ENCODE peak calls at places on chromosomes 7 and 10, in eight cellular contexts. One of them, this sample, is unnamed.

GRCh38 chr7:83677180-83677866 is 28.4 kb upstream of the SEMA3E start:
- DNase-seq in T-helper 1 cell: no peak
- DNase-seq in HFF-Myc: peak; percentile 93
- DNase-seq in Caki2: peak; percentile 78
- DNase-seq in M059J: peak; percentile 82
- DNase-seq in LoVo: peak; percentile 84
- DNase-seq in pons: no peak
- DNase-seq in cardiac fibroblast: peak; percentile 81
- DNase-seq in this sample: peak; percentile 87

GRCh38 chr10:22740180-22740579 is 25.8 kb upstream of the PIP4K2A start:
- DNase-seq in T-helper 1 cell: no peak
- DNase-seq in HFF-Myc: peak; percentile 29
- DNase-seq in Caki2: no peak
- DNase-seq in M059J: peak; percentile 68
- DNase-seq in LoVo: no peak
- DNase-seq in pons: no peak
- DNase-seq in cardiac fibroblast: peak; percentile 6
- DNase-seq in this sample: peak; percentile 6

GRCh38 chr10:34102237-34102673 is 712.8 kb downstream of the PARD3 start:
- DNase-seq in T-helper 1 cell: no peak
- DNase-seq in HFF-Myc: no peak
- DNase-seq in Caki2: no peak
- DNase-seq in M059J: peak; percentile 2
- DNase-seq in LoVo: no peak
- DNase-seq in pons: no peak
- DNase-seq in cardiac fibroblast: peak; percentile 83
- DNase-seq in this sample: no peak

GRCh38 chr7:133830081-133830480 is 297.1 kb upstream of the LRGUK start:
- DNase-seq in T-helper 1 cell: no peak
- DNase-seq in HFF-Myc: no peak
- DNase-seq in Caki2: no peak
- DNase-seq in M059J: no peak
- DNase-seq in LoVo: no peak
- DNase-seq in pons: no peak
- DNase-seq in cardiac fibroblast: no peak
- DNase-seq in this sample: no peak

GRCh38 chr7:51310131-51310583 is 6.5 kb downstream of the COBL start:
- DNase-seq in T-helper 1 cell: no peak
- DNase-seq in HFF-Myc: no peak
- DNase-seq in Caki2: no peak
- DNase-seq in M059J: no peak
- DNase-seq in LoVo: no peak
- DNase-seq in pons: no peak
- DNase-seq in cardiac fibroblast: no peak
- DNase-seq in this sample: no peak

GRCh38 chr10:130003787-130004613 is 39.9 kb upstream of the EBF3 start:
- DNase-seq in T-helper 1 cell: no peak
- DNase-seq in HFF-Myc: no peak
- DNase-seq in Caki2: no peak
- DNase-seq in M059J: peak; percentile 35
- DNase-seq in LoVo: no peak
- DNase-seq in pons: no peak
- DNase-seq in cardiac fibroblast: no peak
- DNase-seq in this sample: no peak

GRCh38 chr10:96513686-96514551 is at the start of gene TLL2:
- DNase-seq in T-helper 1 cell: peak; percentile 78
- DNase-seq in HFF-Myc: peak; percentile 22
- DNase-seq in Caki2: peak; percentile 95
- DNase-seq in M059J: peak; percentile 86
- DNase-seq in LoVo: peak; percentile 88
- DNase-seq in pons: peak; percentile 83
- DNase-seq in cardiac fibroblast: peak; percentile 90
- DNase-seq in this sample: peak; percentile 87

GRCh38 chr7:23347682-23348180 is 48.6 kb downstream of the MALSU1 start:
- DNase-seq in T-helper 1 cell: no peak
- DNase-seq in HFF-Myc: peak; percentile 81
- DNase-seq in Caki2: peak; percentile 88
- DNase-seq in M059J: peak; percentile 95
- DNase-seq in LoVo: no peak
- DNase-seq in pons: peak; percentile 22
- DNase-seq in cardiac fibroblast: peak; percentile 83
- DNase-seq in this sample: peak; percentile 83

GRCh38 chr10:44233561-44234470 is 151.1 kb downstream of the CXCL12 start:
- DNase-seq in T-helper 1 cell: no peak
- DNase-seq in HFF-Myc: no peak
- DNase-seq in Caki2: no peak
- DNase-seq in M059J: no peak
- DNase-seq in LoVo: no peak
- DNase-seq in pons: no peak
- DNase-seq in cardiac fibroblast: peak; percentile 46
- DNase-seq in this sample: no peak

GRCh38 chr10:132618158-132618924 is 80.8 kb downstream of the INPP5A start:
- DNase-seq in T-helper 1 cell: no peak
- DNase-seq in HFF-Myc: no peak
- DNase-seq in Caki2: no peak
- DNase-seq in M059J: peak; percentile 7
- DNase-seq in LoVo: no peak
- DNase-seq in pons: no peak
- DNase-seq in cardiac fibroblast: no peak
- DNase-seq in this sample: no peak

GRCh38 chr7:108147031-108147563 is 16.9 kb upstream of the LAMB4 start:
- DNase-seq in T-helper 1 cell: no peak
- DNase-seq in HFF-Myc: no peak
- DNase-seq in Caki2: no peak
- DNase-seq in M059J: no peak
- DNase-seq in LoVo: no peak
- DNase-seq in pons: no peak
- DNase-seq in cardiac fibroblast: no peak
- DNase-seq in this sample: no peak

GRCh38 chr10:102416181-102417094 is 2.1 kb downstream of the PSD start:
- DNase-seq in T-helper 1 cell: no peak
- DNase-seq in HFF-Myc: no peak
- DNase-seq in Caki2: no peak
- DNase-seq in M059J: no peak
- DNase-seq in LoVo: no peak
- DNase-seq in pons: no peak
- DNase-seq in cardiac fibroblast: no peak
- DNase-seq in this sample: no peak

GRCh38 chr10:21944727-21945386 is 58.7 kb downstream of the DNAJC1 start:
- DNase-seq in T-helper 1 cell: no peak
- DNase-seq in HFF-Myc: no peak
- DNase-seq in Caki2: no peak
- DNase-seq in M059J: no peak
- DNase-seq in LoVo: no peak
- DNase-seq in pons: no peak
- DNase-seq in cardiac fibroblast: peak; percentile 19
- DNase-seq in this sample: no peak

GRCh38 chr7:107076781-107077698 is 32.5 kb downstream of the PRKAR2B start:
- DNase-seq in T-helper 1 cell: no peak
- DNase-seq in HFF-Myc: no peak
- DNase-seq in Caki2: peak; percentile 18
- DNase-seq in M059J: peak; percentile 17
- DNase-seq in LoVo: peak; percentile 19
- DNase-seq in pons: no peak
- DNase-seq in cardiac fibroblast: no peak
- DNase-seq in this sample: peak; percentile 37

GRCh38 chr10:76444034-76444800 is 1012.8 kb downstream of the LRMDA start:
- DNase-seq in T-helper 1 cell: no peak
- DNase-seq in HFF-Myc: no peak
- DNase-seq in Caki2: no peak
- DNase-seq in M059J: peak; percentile 8
- DNase-seq in LoVo: no peak
- DNase-seq in pons: peak; percentile 4
- DNase-seq in cardiac fibroblast: peak; percentile 64
- DNase-seq in this sample: no peak

GRCh38 chr7:43636093-43636492 is 53.2 kb downstream of the STK17A start:
- DNase-seq in T-helper 1 cell: no peak
- DNase-seq in HFF-Myc: no peak
- DNase-seq in Caki2: no peak
- DNase-seq in M059J: peak; percentile 77
- DNase-seq in LoVo: no peak
- DNase-seq in pons: no peak
- DNase-seq in cardiac fibroblast: peak; percentile 64
- DNase-seq in this sample: peak; percentile 94

GRCh38 chr7:129779602-129780256 is 168.2 kb downstream of the NRF1 start:
- DNase-seq in T-helper 1 cell: peak; percentile 15
- DNase-seq in HFF-Myc: no peak
- DNase-seq in Caki2: peak; percentile 82
- DNase-seq in M059J: peak; percentile 79
- DNase-seq in LoVo: peak; percentile 64
- DNase-seq in pons: no peak
- DNase-seq in cardiac fibroblast: no peak
- DNase-seq in this sample: peak; percentile 81

GRCh38 chr10:82084904-82085303 is 209.9 kb downstream of the NRG3 start:
- DNase-seq in T-helper 1 cell: no peak
- DNase-seq in HFF-Myc: no peak
- DNase-seq in Caki2: no peak
- DNase-seq in M059J: no peak
- DNase-seq in LoVo: no peak
- DNase-seq in pons: no peak
- DNase-seq in cardiac fibroblast: no peak
- DNase-seq in this sample: no peak

GRCh38 chr10:100554902-100555301 is 19.2 kb downstream of the HIF1AN start:
- DNase-seq in T-helper 1 cell: no peak
- DNase-seq in HFF-Myc: no peak
- DNase-seq in Caki2: peak; percentile 70
- DNase-seq in M059J: no peak
- DNase-seq in LoVo: no peak
- DNase-seq in pons: no peak
- DNase-seq in cardiac fibroblast: no peak
- DNase-seq in this sample: no peak

GRCh38 chr7:44489955-44490350 is 505 bp downstream of the NUDCD3 start:
- DNase-seq in T-helper 1 cell: no peak
- DNase-seq in HFF-Myc: no peak
- DNase-seq in Caki2: no peak
- DNase-seq in M059J: no peak
- DNase-seq in LoVo: peak; percentile 57
- DNase-seq in pons: no peak
- DNase-seq in cardiac fibroblast: peak; percentile 26
- DNase-seq in this sample: peak; percentile 30

GRCh38 chr7:124276005-124276606 is 243.2 kb upstream of the TMEM229A start:
- DNase-seq in T-helper 1 cell: no peak
- DNase-seq in HFF-Myc: peak; percentile 1
- DNase-seq in Caki2: peak; percentile 18
- DNase-seq in M059J: peak; percentile 19
- DNase-seq in LoVo: peak; percentile 54
- DNase-seq in pons: no peak
- DNase-seq in cardiac fibroblast: peak; percentile 10
- DNase-seq in this sample: peak; percentile 43

GRCh38 chr7:2405201-2405600 is 1.8 kb downstream of the CHST12 start:
- DNase-seq in T-helper 1 cell: no peak
- DNase-seq in HFF-Myc: no peak
- DNase-seq in Caki2: no peak
- DNase-seq in M059J: no peak
- DNase-seq in LoVo: no peak
- DNase-seq in pons: no peak
- DNase-seq in cardiac fibroblast: no peak
- DNase-seq in this sample: no peak

GRCh38 chr7:124183649-124184048 is 150.8 kb upstream of the TMEM229A start:
- DNase-seq in T-helper 1 cell: no peak
- DNase-seq in HFF-Myc: no peak
- DNase-seq in Caki2: no peak
- DNase-seq in M059J: no peak
- DNase-seq in LoVo: no peak
- DNase-seq in pons: no peak
- DNase-seq in cardiac fibroblast: no peak
- DNase-seq in this sample: no peak

GRCh38 chr7:24894670-24895221 is 85.2 kb downstream of the OSBPL3 start:
- DNase-seq in T-helper 1 cell: no peak
- DNase-seq in HFF-Myc: no peak
- DNase-seq in Caki2: no peak
- DNase-seq in M059J: no peak
- DNase-seq in LoVo: no peak
- DNase-seq in pons: no peak
- DNase-seq in cardiac fibroblast: no peak
- DNase-seq in this sample: peak; percentile 34

GRCh38 chr7:155343661-155344121 is 46.0 kb downstream of the INSIG1 start:
- DNase-seq in T-helper 1 cell: no peak
- DNase-seq in HFF-Myc: no peak
- DNase-seq in Caki2: no peak
- DNase-seq in M059J: no peak
- DNase-seq in LoVo: no peak
- DNase-seq in pons: no peak
- DNase-seq in cardiac fibroblast: no peak
- DNase-seq in this sample: no peak

GRCh38 chr10:71150811-71151210 is 61.6 kb upstream of the UNC5B start:
- DNase-seq in T-helper 1 cell: no peak
- DNase-seq in HFF-Myc: no peak
- DNase-seq in Caki2: no peak
- DNase-seq in M059J: no peak
- DNase-seq in LoVo: no peak
- DNase-seq in pons: no peak
- DNase-seq in cardiac fibroblast: no peak
- DNase-seq in this sample: no peak

GRCh38 chr10:88385601-88386203 is 197.4 kb downstream of the RNLS start:
- DNase-seq in T-helper 1 cell: peak; percentile 90
- DNase-seq in HFF-Myc: no peak
- DNase-seq in Caki2: peak; percentile 95
- DNase-seq in M059J: peak; percentile 80
- DNase-seq in LoVo: peak; percentile 92
- DNase-seq in pons: no peak
- DNase-seq in cardiac fibroblast: no peak
- DNase-seq in this sample: peak; percentile 89

This sample was measured in MCF 10A.